ENCODE peak calls at places on chromosomes 3 and 15, in eight cellular contexts. One of them, this sample, is unnamed.

GRCh38 chr3:182035324-182035723 is 323.6 kb downstream of the SOX2 start:
- DNase-seq in activated CD4-positive, alpha-beta T cell treated with anti-CD3 and anti-CD28 coated beads for 24 hours: no peak
- DNase-seq in A172: no peak
- DNase-seq in sigmoid colon: no peak
- DNase-seq in NCI-H226: no peak
- DNase-seq in OCI-LY7: no peak
- DNase-seq in brain microvascular endothelial cell: no peak
- DNase-seq in ELR: no peak
- DNase-seq in this sample: no peak

GRCh38 chr15:78429477-78429876 is 8.5 kb upstream of the IREB2 start:
- DNase-seq in activated CD4-positive, alpha-beta T cell treated with anti-CD3 and anti-CD28 coated beads for 24 hours: no peak
- DNase-seq in A172: no peak
- DNase-seq in sigmoid colon: no peak
- DNase-seq in NCI-H226: no peak
- DNase-seq in OCI-LY7: no peak
- DNase-seq in brain microvascular endothelial cell: no peak
- DNase-seq in ELR: no peak
- DNase-seq in this sample: no peak

GRCh38 chr15:75456710-75457109 is 5.2 kb upstream of the SIN3A start:
- DNase-seq in activated CD4-positive, alpha-beta T cell treated with anti-CD3 and anti-CD28 coated beads for 24 hours: no peak
- DNase-seq in A172: no peak
- DNase-seq in sigmoid colon: no peak
- DNase-seq in NCI-H226: no peak
- DNase-seq in OCI-LY7: no peak
- DNase-seq in brain microvascular endothelial cell: no peak
- DNase-seq in ELR: peak; percentile 25
- DNase-seq in this sample: no peak

GRCh38 chr3:63141-63845 is 133.3 kb upstream of the CHL1 start:
- DNase-seq in activated CD4-positive, alpha-beta T cell treated with anti-CD3 and anti-CD28 coated beads for 24 hours: no peak
- DNase-seq in A172: no peak
- DNase-seq in sigmoid colon: no peak
- DNase-seq in NCI-H226: no peak
- DNase-seq in OCI-LY7: no peak
- DNase-seq in brain microvascular endothelial cell: no peak
- DNase-seq in ELR: no peak
- DNase-seq in this sample: no peak

GRCh38 chr3:143252931-143253330 is 133.4 kb downstream of the CHST2 start:
- DNase-seq in activated CD4-positive, alpha-beta T cell treated with anti-CD3 and anti-CD28 coated beads for 24 hours: no peak
- DNase-seq in A172: peak; percentile 11
- DNase-seq in sigmoid colon: no peak
- DNase-seq in NCI-H226: no peak
- DNase-seq in OCI-LY7: no peak
- DNase-seq in brain microvascular endothelial cell: no peak
- DNase-seq in ELR: peak; percentile 14
- DNase-seq in this sample: no peak

GRCh38 chr3:12644297-12644937 is 19.5 kb downstream of the RAF1 start:
- DNase-seq in activated CD4-positive, alpha-beta T cell treated with anti-CD3 and anti-CD28 coated beads for 24 hours: no peak
- DNase-seq in A172: peak; percentile 27
- DNase-seq in sigmoid colon: no peak
- DNase-seq in NCI-H226: peak; percentile 85
- DNase-seq in OCI-LY7: no peak
- DNase-seq in brain microvascular endothelial cell: peak; percentile 52
- DNase-seq in ELR: peak; percentile 45
- DNase-seq in this sample: no peak

GRCh38 chr3:186849392-186849975 is 7.0 kb downstream of the ADIPOQ start:
- DNase-seq in activated CD4-positive, alpha-beta T cell treated with anti-CD3 and anti-CD28 coated beads for 24 hours: no peak
- DNase-seq in A172: peak; percentile 55
- DNase-seq in sigmoid colon: no peak
- DNase-seq in NCI-H226: no peak
- DNase-seq in OCI-LY7: peak; percentile 85
- DNase-seq in brain microvascular endothelial cell: no peak
- DNase-seq in ELR: peak; percentile 56
- DNase-seq in this sample: peak; percentile 73

GRCh38 chr3:71537211-71537611 is 46.3 kb downstream of the FOXP1 start:
- DNase-seq in activated CD4-positive, alpha-beta T cell treated with anti-CD3 and anti-CD28 coated beads for 24 hours: no peak
- DNase-seq in A172: peak; percentile 95
- DNase-seq in sigmoid colon: no peak
- DNase-seq in NCI-H226: peak; percentile 98
- DNase-seq in OCI-LY7: no peak
- DNase-seq in brain microvascular endothelial cell: peak; percentile 81
- DNase-seq in ELR: peak; percentile 92
- DNase-seq in this sample: no peak

GRCh38 chr3:119315600-119316312 is 21.6 kb downstream of the ARHGAP31 start:
- DNase-seq in activated CD4-positive, alpha-beta T cell treated with anti-CD3 and anti-CD28 coated beads for 24 hours: no peak
- DNase-seq in A172: no peak
- DNase-seq in sigmoid colon: no peak
- DNase-seq in NCI-H226: no peak
- DNase-seq in OCI-LY7: no peak
- DNase-seq in brain microvascular endothelial cell: no peak
- DNase-seq in ELR: no peak
- DNase-seq in this sample: no peak

GRCh38 chr15:36601497-36601932 is 22.1 kb downstream of the CDIN1 start:
- DNase-seq in activated CD4-positive, alpha-beta T cell treated with anti-CD3 and anti-CD28 coated beads for 24 hours: no peak
- DNase-seq in A172: peak; percentile 85
- DNase-seq in sigmoid colon: peak; percentile 91
- DNase-seq in NCI-H226: peak; percentile 12
- DNase-seq in OCI-LY7: no peak
- DNase-seq in brain microvascular endothelial cell: peak; percentile 79
- DNase-seq in ELR: peak; percentile 81
- DNase-seq in this sample: no peak

GRCh38 chr3:23668430-23668904 is 137.3 kb upstream of the UBE2E1 start:
- DNase-seq in activated CD4-positive, alpha-beta T cell treated with anti-CD3 and anti-CD28 coated beads for 24 hours: no peak
- DNase-seq in A172: peak; percentile 97
- DNase-seq in sigmoid colon: no peak
- DNase-seq in NCI-H226: peak; percentile 93
- DNase-seq in OCI-LY7: no peak
- DNase-seq in brain microvascular endothelial cell: peak; percentile 65
- DNase-seq in ELR: peak; percentile 92
- DNase-seq in this sample: no peak

GRCh38 chr15:59792359-59792758 is 103.2 kb upstream of the BNIP2 start:
- DNase-seq in activated CD4-positive, alpha-beta T cell treated with anti-CD3 and anti-CD28 coated beads for 24 hours: no peak
- DNase-seq in A172: no peak
- DNase-seq in sigmoid colon: no peak
- DNase-seq in NCI-H226: no peak
- DNase-seq in OCI-LY7: no peak
- DNase-seq in brain microvascular endothelial cell: no peak
- DNase-seq in ELR: no peak
- DNase-seq in this sample: no peak

GRCh38 chr3:158935846-158936245 is 134.0 kb downstream of the MFSD1 start:
- DNase-seq in activated CD4-positive, alpha-beta T cell treated with anti-CD3 and anti-CD28 coated beads for 24 hours: no peak
- DNase-seq in A172: peak; percentile 76
- DNase-seq in sigmoid colon: no peak
- DNase-seq in NCI-H226: peak; percentile 10
- DNase-seq in OCI-LY7: no peak
- DNase-seq in brain microvascular endothelial cell: no peak
- DNase-seq in ELR: peak; percentile 61
- DNase-seq in this sample: no peak

GRCh38 chr3:69723389-69723788 is 15.9 kb upstream of the MITF start:
- DNase-seq in activated CD4-positive, alpha-beta T cell treated with anti-CD3 and anti-CD28 coated beads for 24 hours: no peak
- DNase-seq in A172: no peak
- DNase-seq in sigmoid colon: no peak
- DNase-seq in NCI-H226: no peak
- DNase-seq in OCI-LY7: no peak
- DNase-seq in brain microvascular endothelial cell: no peak
- DNase-seq in ELR: no peak
- DNase-seq in this sample: no peak

GRCh38 chr3:46609944-46610722 is 2.2 kb upstream of the FAM240A start:
- DNase-seq in activated CD4-positive, alpha-beta T cell treated with anti-CD3 and anti-CD28 coated beads for 24 hours: no peak
- DNase-seq in A172: no peak
- DNase-seq in sigmoid colon: no peak
- DNase-seq in NCI-H226: no peak
- DNase-seq in OCI-LY7: no peak
- DNase-seq in brain microvascular endothelial cell: no peak
- DNase-seq in ELR: no peak
- DNase-seq in this sample: no peak

GRCh38 chr3:13344663-13345062 is 75.5 kb downstream of the NUP210 start:
- DNase-seq in activated CD4-positive, alpha-beta T cell treated with anti-CD3 and anti-CD28 coated beads for 24 hours: no peak
- DNase-seq in A172: no peak
- DNase-seq in sigmoid colon: no peak
- DNase-seq in NCI-H226: no peak
- DNase-seq in OCI-LY7: no peak
- DNase-seq in brain microvascular endothelial cell: no peak
- DNase-seq in ELR: no peak
- DNase-seq in this sample: no peak

GRCh38 chr3:155891341-155891740 is 20.9 kb downstream of the GMPS start:
- DNase-seq in activated CD4-positive, alpha-beta T cell treated with anti-CD3 and anti-CD28 coated beads for 24 hours: no peak
- DNase-seq in A172: no peak
- DNase-seq in sigmoid colon: no peak
- DNase-seq in NCI-H226: no peak
- DNase-seq in OCI-LY7: no peak
- DNase-seq in brain microvascular endothelial cell: no peak
- DNase-seq in ELR: peak; percentile 51
- DNase-seq in this sample: no peak

GRCh38 chr3:126346466-126346865 is 10.7 kb downstream of the KLF15 start:
- DNase-seq in activated CD4-positive, alpha-beta T cell treated with anti-CD3 and anti-CD28 coated beads for 24 hours: no peak
- DNase-seq in A172: no peak
- DNase-seq in sigmoid colon: no peak
- DNase-seq in NCI-H226: no peak
- DNase-seq in OCI-LY7: no peak
- DNase-seq in brain microvascular endothelial cell: no peak
- DNase-seq in ELR: no peak
- DNase-seq in this sample: no peak

GRCh38 chr15:92049290-92050008 is 195.9 kb downstream of the SLCO3A1 start:
- DNase-seq in activated CD4-positive, alpha-beta T cell treated with anti-CD3 and anti-CD28 coated beads for 24 hours: no peak
- DNase-seq in A172: no peak
- DNase-seq in sigmoid colon: no peak
- DNase-seq in NCI-H226: no peak
- DNase-seq in OCI-LY7: no peak
- DNase-seq in brain microvascular endothelial cell: no peak
- DNase-seq in ELR: no peak
- DNase-seq in this sample: no peak

GRCh38 chr15:44729394-44729913 is 6.9 kb upstream of the TRIM69 start:
- DNase-seq in activated CD4-positive, alpha-beta T cell treated with anti-CD3 and anti-CD28 coated beads for 24 hours: no peak
- DNase-seq in A172: no peak
- DNase-seq in sigmoid colon: no peak
- DNase-seq in NCI-H226: no peak
- DNase-seq in OCI-LY7: peak; percentile 72
- DNase-seq in brain microvascular endothelial cell: no peak
- DNase-seq in ELR: peak; percentile 31
- DNase-seq in this sample: no peak

GRCh38 chr3:116064646-116065045 is 380.6 kb downstream of the LSAMP start:
- DNase-seq in activated CD4-positive, alpha-beta T cell treated with anti-CD3 and anti-CD28 coated beads for 24 hours: no peak
- DNase-seq in A172: peak; percentile 48
- DNase-seq in sigmoid colon: no peak
- DNase-seq in NCI-H226: no peak
- DNase-seq in OCI-LY7: no peak
- DNase-seq in brain microvascular endothelial cell: no peak
- DNase-seq in ELR: peak; percentile 81
- DNase-seq in this sample: no peak

GRCh38 chr15:25134546-25134945 is 179.8 kb downstream of the SNRPN start:
- DNase-seq in activated CD4-positive, alpha-beta T cell treated with anti-CD3 and anti-CD28 coated beads for 24 hours: no peak
- DNase-seq in A172: no peak
- DNase-seq in sigmoid colon: no peak
- DNase-seq in NCI-H226: no peak
- DNase-seq in OCI-LY7: no peak
- DNase-seq in brain microvascular endothelial cell: peak; percentile 2
- DNase-seq in ELR: no peak
- DNase-seq in this sample: no peak

GRCh38 chr3:151871639-151872468 is 1.6 kb upstream of the SUCNR1 start:
- DNase-seq in activated CD4-positive, alpha-beta T cell treated with anti-CD3 and anti-CD28 coated beads for 24 hours: no peak
- DNase-seq in A172: peak; percentile 89
- DNase-seq in sigmoid colon: no peak
- DNase-seq in NCI-H226: no peak
- DNase-seq in OCI-LY7: peak; percentile 16
- DNase-seq in brain microvascular endothelial cell: no peak
- DNase-seq in ELR: peak; percentile 20
- DNase-seq in this sample: peak; percentile 45

GRCh38 chr3:47113669-47114365 is 50.1 kb downstream of the SETD2 start:
- DNase-seq in activated CD4-positive, alpha-beta T cell treated with anti-CD3 and anti-CD28 coated beads for 24 hours: no peak
- DNase-seq in A172: peak; percentile 71
- DNase-seq in sigmoid colon: no peak
- DNase-seq in NCI-H226: peak; percentile 81
- DNase-seq in OCI-LY7: peak; percentile 61
- DNase-seq in brain microvascular endothelial cell: peak; percentile 38
- DNase-seq in ELR: peak; percentile 96
- DNase-seq in this sample: no peak

GRCh38 chr3:105812194-105812586 is 56.6 kb downstream of the CBLB start:
- DNase-seq in activated CD4-positive, alpha-beta T cell treated with anti-CD3 and anti-CD28 coated beads for 24 hours: no peak
- DNase-seq in A172: peak; percentile 34
- DNase-seq in sigmoid colon: no peak
- DNase-seq in NCI-H226: peak; percentile 20
- DNase-seq in OCI-LY7: no peak
- DNase-seq in brain microvascular endothelial cell: no peak
- DNase-seq in ELR: peak; percentile 88
- DNase-seq in this sample: no peak

GRCh38 chr15:31579976-31580375 is 253.3 kb downstream of the KLF13 start:
- DNase-seq in activated CD4-positive, alpha-beta T cell treated with anti-CD3 and anti-CD28 coated beads for 24 hours: no peak
- DNase-seq in A172: no peak
- DNase-seq in sigmoid colon: no peak
- DNase-seq in NCI-H226: no peak
- DNase-seq in OCI-LY7: no peak
- DNase-seq in brain microvascular endothelial cell: no peak
- DNase-seq in ELR: no peak
- DNase-seq in this sample: no peak

GRCh38 chr15:97525809-97526208 is 434.7 kb upstream of the ARRDC4 start:
- DNase-seq in activated CD4-positive, alpha-beta T cell treated with anti-CD3 and anti-CD28 coated beads for 24 hours: no peak
- DNase-seq in A172: no peak
- DNase-seq in sigmoid colon: no peak
- DNase-seq in NCI-H226: no peak
- DNase-seq in OCI-LY7: no peak
- DNase-seq in brain microvascular endothelial cell: no peak
- DNase-seq in ELR: no peak
- DNase-seq in this sample: no peak

GRCh38 chr15:35909414-35909813 is 363.4 kb upstream of the DPH6 start:
- DNase-seq in activated CD4-positive, alpha-beta T cell treated with anti-CD3 and anti-CD28 coated beads for 24 hours: no peak
- DNase-seq in A172: no peak
- DNase-seq in sigmoid colon: no peak
- DNase-seq in NCI-H226: no peak
- DNase-seq in OCI-LY7: no peak
- DNase-seq in brain microvascular endothelial cell: no peak
- DNase-seq in ELR: no peak
- DNase-seq in this sample: no peak

GRCh38 chr3:71029770-71030169 is 553.8 kb downstream of the FOXP1 start:
- DNase-seq in activated CD4-positive, alpha-beta T cell treated with anti-CD3 and anti-CD28 coated beads for 24 hours: no peak
- DNase-seq in A172: no peak
- DNase-seq in sigmoid colon: no peak
- DNase-seq in NCI-H226: no peak
- DNase-seq in OCI-LY7: no peak
- DNase-seq in brain microvascular endothelial cell: no peak
- DNase-seq in ELR: no peak
- DNase-seq in this sample: no peak

GRCh38 chr15:94053626-94054025 is 177.7 kb upstream of the MCTP2 start:
- DNase-seq in activated CD4-positive, alpha-beta T cell treated with anti-CD3 and anti-CD28 coated beads for 24 hours: no peak
- DNase-seq in A172: no peak
- DNase-seq in sigmoid colon: no peak
- DNase-seq in NCI-H226: no peak
- DNase-seq in OCI-LY7: no peak
- DNase-seq in brain microvascular endothelial cell: no peak
- DNase-seq in ELR: no peak
- DNase-seq in this sample: no peak

GRCh38 chr3:97148891-97149290 is 334.5 kb downstream of the EPHA6 start:
- DNase-seq in activated CD4-positive, alpha-beta T cell treated with anti-CD3 and anti-CD28 coated beads for 24 hours: no peak
- DNase-seq in A172: no peak
- DNase-seq in sigmoid colon: no peak
- DNase-seq in NCI-H226: no peak
- DNase-seq in OCI-LY7: no peak
- DNase-seq in brain microvascular endothelial cell: no peak
- DNase-seq in ELR: no peak
- DNase-seq in this sample: no peak

This sample was measured in GM13976.